ENCODE peak calls at places on chromosomes 6 and 20, in five cellular contexts. E is uterus, M is breast epithelium, Y is adrenal gland, G is testis. W is an unnamed sample.
A peak's percentile ranks its signal among the peaks of the same experiment; 100 is the strongest.

GRCh38 chr20:21529863-21530262 is 16.0 kb upstream of the NKX2-2 start:
- DNase-seq in M (no peak), G (no peak), Y (no peak), E (no peak), W (no peak)

GRCh38 chr6:146420255-146420654 is 123.4 kb upstream of the RAB32 start:
- DNase-seq in M (no peak), E (no peak), Y (no peak), G (no peak), W (peak; percentile 10)

GRCh38 chr6:51314965-51315364 is 496.3 kb downstream of the TFAP2B start:
- DNase-seq in Y (no peak), E (no peak), G (no peak), M (no peak), W (no peak)

GRCh38 chr6:99241905-99242534 is 107.5 kb downstream of the FAXC start:
- DNase-seq in M (no peak), Y (no peak), G (peak; percentile 32), E (no peak), W (peak; percentile 15)

GRCh38 chr20:10925767-10926166 is 252.0 kb upstream of the JAG1 start:
- DNase-seq in Y (no peak), M (no peak), G (no peak), E (no peak), W (no peak)

GRCh38 chr6:142336183-142336582 is 34.4 kb downstream of the ADGRG6 start:
- DNase-seq in E (no peak), M (no peak), Y (no peak), G (no peak), W (no peak)

GRCh38 chr20:6501061-6501460 is 266.4 kb upstream of the BMP2 start:
- DNase-seq in E (no peak), Y (peak; percentile 47), M (no peak), G (no peak), W (no peak)

GRCh38 chr20:12040261-12040660 is 122.6 kb downstream of the BTBD3 start:
- DNase-seq in M (no peak), E (no peak), G (no peak), Y (no peak), W (no peak)

GRCh38 chr6:134434019-134434949 is 116.4 kb upstream of the SGK1 start:
- DNase-seq in Y (no peak), G (no peak), E (no peak), M (no peak), W (no peak)

GRCh38 chr6:15063253-15063853 is 182.5 kb upstream of the JARID2 start:
- DNase-seq in Y (peak; percentile 64), E (no peak), M (no peak), G (peak; percentile 25), W (no peak)

GRCh38 chr6:70166088-70166958 is 136.6 kb downstream of the COL9A1 start:
- DNase-seq in M (no peak), Y (peak; percentile 60), G (peak; percentile 77), E (no peak), W (peak; percentile 15)

GRCh38 chr6:113458368-113459010 is 398.7 kb upstream of the MARCKS start:
- DNase-seq in E (no peak), Y (no peak), G (peak; percentile 40), M (no peak), W (no peak)

GRCh38 chr20:50242863-50243609 is 52.4 kb downstream of the CEBPB start:
- DNase-seq in M (peak; percentile 88), G (peak; percentile 79), E (no peak), Y (no peak), W (no peak)

GRCh38 chr6:7335519-7335918 is 22.5 kb upstream of the SSR1 start:
- DNase-seq in E (no peak), Y (no peak), M (no peak), G (no peak), W (no peak)

GRCh38 chr6:44003345-44004061 is 123.7 kb downstream of the MRPL14 start:
- DNase-seq in E (no peak), M (no peak), Y (no peak), G (no peak), W (no peak)

GRCh38 chr6:27812078-27812804 is 100.0 kb downstream of the OR2B2 start:
- DNase-seq in Y (no peak), E (no peak), G (no peak), M (no peak), W (no peak)

GRCh38 chr6:27809067-27809938 is 102.9 kb downstream of the OR2B2 start:
- DNase-seq in G (no peak), E (no peak), M (no peak), Y (no peak), W (peak; percentile 79)

GRCh38 chr6:27811383-27811782 is 100.8 kb downstream of the OR2B2 start:
- DNase-seq in G (no peak), M (no peak), E (no peak), Y (no peak), W (peak; percentile 76)

GRCh38 chr6:27810768-27811298 is 101.4 kb downstream of the OR2B2 start:
- DNase-seq in M (no peak), Y (no peak), G (no peak), E (no peak), W (no peak)

DNA sequence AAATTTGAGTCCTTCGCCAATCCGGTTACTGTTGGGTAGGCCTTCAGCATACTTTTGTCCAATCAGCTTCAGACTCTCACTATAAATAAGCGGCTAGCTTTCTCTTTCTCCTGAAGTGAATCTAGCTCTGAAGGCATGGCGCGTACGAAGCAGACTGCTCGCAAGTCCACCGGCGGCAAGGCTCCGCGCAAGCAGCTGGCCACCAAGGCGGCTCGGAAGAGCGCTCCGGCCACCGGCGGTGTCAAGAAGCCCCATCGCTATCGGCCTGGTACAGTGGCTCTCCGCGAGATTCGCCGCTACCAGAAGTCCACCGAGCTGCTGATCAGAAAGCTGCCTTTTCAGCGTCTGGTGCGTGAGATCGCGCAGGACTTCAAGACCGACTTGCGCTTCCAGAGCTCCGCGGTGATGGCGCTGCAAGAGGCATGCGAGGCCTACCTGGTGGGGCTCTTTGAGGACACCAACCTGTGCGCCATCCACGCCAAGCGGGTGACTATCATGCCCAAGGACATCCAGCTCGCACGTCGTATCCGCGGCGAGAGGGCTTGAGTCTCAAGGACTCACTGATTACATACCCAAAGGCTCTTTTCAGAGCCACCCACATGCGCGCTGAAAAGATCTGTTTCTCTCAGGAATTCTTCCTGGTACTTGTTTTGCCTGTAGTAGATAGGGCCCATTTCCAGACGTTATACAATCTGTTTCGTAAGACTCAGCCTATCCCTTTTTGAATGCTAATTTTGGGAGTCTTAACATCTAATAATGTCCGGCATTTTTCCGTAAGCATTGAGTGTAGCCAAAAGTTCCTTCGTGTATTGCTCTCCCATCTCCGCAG is 102.0 kb downstream of the OR2B2 start:
- DNase-seq in Y (peak; percentile 81), G (peak; percentile 92), E (peak; percentile 69), M (peak; percentile 74), W (peak; percentile 97)
- TF ChIP-seq POLR2A in Y (peak; percentile 99), G (peak; percentile 98), E (peak; percentile 92), M (peak; percentile 95), W (peak; percentile 100)

GRCh38 chr6:125769147-125769783 is 19.8 kb downstream of the HEY2 start:
- DNase-seq in M (no peak), Y (no peak), G (no peak), E (no peak), W (no peak)

GRCh38 chr6:125764105-125764671 is 14.8 kb downstream of the HEY2 start:
- DNase-seq in G (no peak), Y (no peak), M (no peak), E (no peak), W (no peak)

GRCh38 chr6:125759959-125760457 is 10.6 kb downstream of the HEY2 start:
- DNase-seq in M (no peak), E (no peak), Y (no peak), G (no peak), W (no peak)

GRCh38 chr6:125765944-125766343 is 16.5 kb downstream of the HEY2 start:
- DNase-seq in M (no peak), G (no peak), E (no peak), Y (no peak), W (no peak)
- TF ChIP-seq POLR2A in M (no peak), G (no peak), E (no peak), Y (no peak), W (no peak)

GRCh38 chr20:46631212-46631869 is 19.9 kb downstream of the SLC13A3 start:
- DNase-seq in Y (peak; percentile 84), G (no peak), M (peak; percentile 23), E (no peak), W (no peak)
- TF ChIP-seq POLR2A in Y (no peak), G (no peak), M (no peak), E (no peak), W (no peak)

GRCh38 chr6:57221936-57222683 is at the start of gene RAB23:
- DNase-seq in M (peak; percentile 62), E (peak; percentile 91), G (peak; percentile 83), Y (peak; percentile 85), W (peak; percentile 86)
- TF ChIP-seq POLR2A in M (peak; percentile 69), E (peak; percentile 93), G (peak; percentile 60), Y (peak; percentile 49), W (peak; percentile 75)

W was measured in erythroblast.